ENCODE peak calls at places on chromosome 7, in eight cellular contexts. One of them, this sample, is unnamed.

GRCh38 chr7:45601094-45601493 is 26.9 kb downstream of the ADCY1 start:
- DNase-seq in MV-4-11: no peak
- DNase-seq in NCI-H345: no peak
- DNase-seq in sigmoid colon: no peak
- DNase-seq in IMR-90: no peak
- DNase-seq in skeletal muscle cell: no peak
- DNase-seq in brain microvascular endothelial cell: no peak
- DNase-seq in stimulated activated CD4-positive, alpha-beta T cell treated with anti-CD3 and anti-CD28 coated beads, Interleukin-4, amount 100 ng/mL, for 48 hours: no peak
- DNase-seq in this sample: no peak

GRCh38 chr7:70374772-70375533 is 757.0 kb upstream of the GALNT17 start:
- DNase-seq in MV-4-11: no peak
- DNase-seq in NCI-H345: no peak
- DNase-seq in sigmoid colon: no peak
- DNase-seq in IMR-90: no peak
- DNase-seq in skeletal muscle cell: no peak
- DNase-seq in brain microvascular endothelial cell: no peak
- DNase-seq in stimulated activated CD4-positive, alpha-beta T cell treated with anti-CD3 and anti-CD28 coated beads, Interleukin-4, amount 100 ng/mL, for 48 hours: no peak
- DNase-seq in this sample: no peak

GRCh38 chr7:159102681-159103381 is 41.8 kb downstream of the VIPR2 start:
- DNase-seq in MV-4-11: no peak
- DNase-seq in NCI-H345: no peak
- DNase-seq in sigmoid colon: peak; percentile 40
- DNase-seq in IMR-90: no peak
- DNase-seq in skeletal muscle cell: no peak
- DNase-seq in brain microvascular endothelial cell: no peak
- DNase-seq in stimulated activated CD4-positive, alpha-beta T cell treated with anti-CD3 and anti-CD28 coated beads, Interleukin-4, amount 100 ng/mL, for 48 hours: no peak
- DNase-seq in this sample: no peak

GRCh38 chr7:73606801-73607691 is 17.3 kb downstream of the MLXIPL start:
- DNase-seq in MV-4-11: no peak
- DNase-seq in NCI-H345: peak; percentile 50
- DNase-seq in sigmoid colon: no peak
- DNase-seq in IMR-90: peak; percentile 10
- DNase-seq in skeletal muscle cell: no peak
- DNase-seq in brain microvascular endothelial cell: no peak
- DNase-seq in stimulated activated CD4-positive, alpha-beta T cell treated with anti-CD3 and anti-CD28 coated beads, Interleukin-4, amount 100 ng/mL, for 48 hours: peak; percentile 70
- DNase-seq in this sample: no peak

GRCh38 chr7:29851487-29851886 is 45.2 kb downstream of the WIPF3 start:
- DNase-seq in MV-4-11: no peak
- DNase-seq in NCI-H345: no peak
- DNase-seq in sigmoid colon: no peak
- DNase-seq in IMR-90: no peak
- DNase-seq in skeletal muscle cell: no peak
- DNase-seq in brain microvascular endothelial cell: no peak
- DNase-seq in stimulated activated CD4-positive, alpha-beta T cell treated with anti-CD3 and anti-CD28 coated beads, Interleukin-4, amount 100 ng/mL, for 48 hours: no peak
- DNase-seq in this sample: no peak

GRCh38 chr7:8290645-8291308 is 28.8 kb upstream of the ICA1 start:
- DNase-seq in MV-4-11: no peak
- DNase-seq in NCI-H345: peak; percentile 96
- DNase-seq in sigmoid colon: no peak
- DNase-seq in IMR-90: no peak
- DNase-seq in skeletal muscle cell: no peak
- DNase-seq in brain microvascular endothelial cell: no peak
- DNase-seq in stimulated activated CD4-positive, alpha-beta T cell treated with anti-CD3 and anti-CD28 coated beads, Interleukin-4, amount 100 ng/mL, for 48 hours: no peak
- DNase-seq in this sample: no peak

GRCh38 chr7:30274641-30275040 is 9.8 kb upstream of the ZNRF2 start:
- DNase-seq in MV-4-11: no peak
- DNase-seq in NCI-H345: no peak
- DNase-seq in sigmoid colon: no peak
- DNase-seq in IMR-90: no peak
- DNase-seq in skeletal muscle cell: no peak
- DNase-seq in brain microvascular endothelial cell: no peak
- DNase-seq in stimulated activated CD4-positive, alpha-beta T cell treated with anti-CD3 and anti-CD28 coated beads, Interleukin-4, amount 100 ng/mL, for 48 hours: no peak
- DNase-seq in this sample: no peak

GRCh38 chr7:74225400-74225799 is 15.6 kb downstream of the LAT2 start:
- DNase-seq in MV-4-11: peak; percentile 77
- DNase-seq in NCI-H345: no peak
- DNase-seq in sigmoid colon: no peak
- DNase-seq in IMR-90: no peak
- DNase-seq in skeletal muscle cell: no peak
- DNase-seq in brain microvascular endothelial cell: no peak
- DNase-seq in stimulated activated CD4-positive, alpha-beta T cell treated with anti-CD3 and anti-CD28 coated beads, Interleukin-4, amount 100 ng/mL, for 48 hours: no peak
- DNase-seq in this sample: no peak

GRCh38 chr7:134431805-134432204 is 27.1 kb downstream of the AKR1B1 start:
- DNase-seq in MV-4-11: no peak
- DNase-seq in NCI-H345: no peak
- DNase-seq in sigmoid colon: no peak
- DNase-seq in IMR-90: no peak
- DNase-seq in skeletal muscle cell: no peak
- DNase-seq in brain microvascular endothelial cell: no peak
- DNase-seq in stimulated activated CD4-positive, alpha-beta T cell treated with anti-CD3 and anti-CD28 coated beads, Interleukin-4, amount 100 ng/mL, for 48 hours: no peak
- DNase-seq in this sample: no peak

GRCh38 chr7:29080803-29081202 is 65.5 kb downstream of the CPVL start:
- DNase-seq in MV-4-11: no peak
- DNase-seq in NCI-H345: peak; percentile 26
- DNase-seq in sigmoid colon: no peak
- DNase-seq in IMR-90: no peak
- DNase-seq in skeletal muscle cell: no peak
- DNase-seq in brain microvascular endothelial cell: no peak
- DNase-seq in stimulated activated CD4-positive, alpha-beta T cell treated with anti-CD3 and anti-CD28 coated beads, Interleukin-4, amount 100 ng/mL, for 48 hours: no peak
- DNase-seq in this sample: no peak

GRCh38 chr7:157890921-157891401 is 554.2 kb downstream of the DNAJB6 start:
- DNase-seq in MV-4-11: no peak
- DNase-seq in NCI-H345: no peak
- DNase-seq in sigmoid colon: peak; percentile 20
- DNase-seq in IMR-90: no peak
- DNase-seq in skeletal muscle cell: no peak
- DNase-seq in brain microvascular endothelial cell: no peak
- DNase-seq in stimulated activated CD4-positive, alpha-beta T cell treated with anti-CD3 and anti-CD28 coated beads, Interleukin-4, amount 100 ng/mL, for 48 hours: no peak
- DNase-seq in this sample: no peak

GRCh38 chr7:151568951-151569652 is 49.4 kb upstream of the RHEB start:
- DNase-seq in MV-4-11: no peak
- DNase-seq in NCI-H345: no peak
- DNase-seq in sigmoid colon: no peak
- DNase-seq in IMR-90: no peak
- DNase-seq in skeletal muscle cell: no peak
- DNase-seq in brain microvascular endothelial cell: no peak
- DNase-seq in stimulated activated CD4-positive, alpha-beta T cell treated with anti-CD3 and anti-CD28 coated beads, Interleukin-4, amount 100 ng/mL, for 48 hours: no peak
- DNase-seq in this sample: no peak

GRCh38 chr7:101728128-101728527 is 89.3 kb upstream of the CUX1 start:
- DNase-seq in MV-4-11: no peak
- DNase-seq in NCI-H345: no peak
- DNase-seq in sigmoid colon: no peak
- DNase-seq in IMR-90: no peak
- DNase-seq in skeletal muscle cell: no peak
- DNase-seq in brain microvascular endothelial cell: no peak
- DNase-seq in stimulated activated CD4-positive, alpha-beta T cell treated with anti-CD3 and anti-CD28 coated beads, Interleukin-4, amount 100 ng/mL, for 48 hours: no peak
- DNase-seq in this sample: no peak

GRCh38 chr7:47816647-47817046 is 131.6 kb downstream of the PKD1L1 start:
- DNase-seq in MV-4-11: no peak
- DNase-seq in NCI-H345: no peak
- DNase-seq in sigmoid colon: no peak
- DNase-seq in IMR-90: peak; percentile 69
- DNase-seq in skeletal muscle cell: no peak
- DNase-seq in brain microvascular endothelial cell: peak; percentile 20
- DNase-seq in stimulated activated CD4-positive, alpha-beta T cell treated with anti-CD3 and anti-CD28 coated beads, Interleukin-4, amount 100 ng/mL, for 48 hours: no peak
- DNase-seq in this sample: no peak

GRCh38 chr7:47389923-47390630 is 191.8 kb downstream of the TNS3 start:
- DNase-seq in MV-4-11: no peak
- DNase-seq in NCI-H345: no peak
- DNase-seq in sigmoid colon: peak; percentile 13
- DNase-seq in IMR-90: no peak
- DNase-seq in skeletal muscle cell: no peak
- DNase-seq in brain microvascular endothelial cell: no peak
- DNase-seq in stimulated activated CD4-positive, alpha-beta T cell treated with anti-CD3 and anti-CD28 coated beads, Interleukin-4, amount 100 ng/mL, for 48 hours: no peak
- DNase-seq in this sample: no peak

GRCh38 chr7:42744746-42745145 is 167.1 kb downstream of the C7orf25 start:
- DNase-seq in MV-4-11: no peak
- DNase-seq in NCI-H345: no peak
- DNase-seq in sigmoid colon: no peak
- DNase-seq in IMR-90: no peak
- DNase-seq in skeletal muscle cell: no peak
- DNase-seq in brain microvascular endothelial cell: no peak
- DNase-seq in stimulated activated CD4-positive, alpha-beta T cell treated with anti-CD3 and anti-CD28 coated beads, Interleukin-4, amount 100 ng/mL, for 48 hours: no peak
- DNase-seq in this sample: no peak

GRCh38 chr7:106110885-106111670 is 1.0 kb downstream of the SYPL1 start:
- DNase-seq in MV-4-11: no peak
- DNase-seq in NCI-H345: no peak
- DNase-seq in sigmoid colon: no peak
- DNase-seq in IMR-90: no peak
- DNase-seq in skeletal muscle cell: no peak
- DNase-seq in brain microvascular endothelial cell: peak; percentile 16
- DNase-seq in stimulated activated CD4-positive, alpha-beta T cell treated with anti-CD3 and anti-CD28 coated beads, Interleukin-4, amount 100 ng/mL, for 48 hours: no peak
- DNase-seq in this sample: no peak

GRCh38 chr7:38506756-38507155 is 124.4 kb downstream of the AMPH start:
- DNase-seq in MV-4-11: no peak
- DNase-seq in NCI-H345: no peak
- DNase-seq in sigmoid colon: peak; percentile 65
- DNase-seq in IMR-90: peak; percentile 60
- DNase-seq in skeletal muscle cell: peak; percentile 9
- DNase-seq in brain microvascular endothelial cell: peak; percentile 10
- DNase-seq in stimulated activated CD4-positive, alpha-beta T cell treated with anti-CD3 and anti-CD28 coated beads, Interleukin-4, amount 100 ng/mL, for 48 hours: no peak
- DNase-seq in this sample: peak; percentile 31

GRCh38 chr7:137471128-137471527 is 127.6 kb upstream of the PTN start:
- DNase-seq in MV-4-11: no peak
- DNase-seq in NCI-H345: no peak
- DNase-seq in sigmoid colon: no peak
- DNase-seq in IMR-90: no peak
- DNase-seq in skeletal muscle cell: no peak
- DNase-seq in brain microvascular endothelial cell: no peak
- DNase-seq in stimulated activated CD4-positive, alpha-beta T cell treated with anti-CD3 and anti-CD28 coated beads, Interleukin-4, amount 100 ng/mL, for 48 hours: no peak
- DNase-seq in this sample: no peak

GRCh38 chr7:34061175-34061574 is 155.8 kb downstream of the BMPER start:
- DNase-seq in MV-4-11: no peak
- DNase-seq in NCI-H345: no peak
- DNase-seq in sigmoid colon: no peak
- DNase-seq in IMR-90: peak; percentile 93
- DNase-seq in skeletal muscle cell: peak; percentile 63
- DNase-seq in brain microvascular endothelial cell: peak; percentile 70
- DNase-seq in stimulated activated CD4-positive, alpha-beta T cell treated with anti-CD3 and anti-CD28 coated beads, Interleukin-4, amount 100 ng/mL, for 48 hours: no peak
- DNase-seq in this sample: peak; percentile 40

GRCh38 chr7:74254858-74255379 is 720 bp upstream of the RFC2 start:
- DNase-seq in MV-4-11: peak; percentile 49
- DNase-seq in NCI-H345: no peak
- DNase-seq in sigmoid colon: no peak
- DNase-seq in IMR-90: no peak
- DNase-seq in skeletal muscle cell: no peak
- DNase-seq in brain microvascular endothelial cell: no peak
- DNase-seq in stimulated activated CD4-positive, alpha-beta T cell treated with anti-CD3 and anti-CD28 coated beads, Interleukin-4, amount 100 ng/mL, for 48 hours: no peak
- DNase-seq in this sample: no peak

GRCh38 chr7:77428777-77429231 is 12.7 kb upstream of the GSAP start:
- DNase-seq in MV-4-11: peak; percentile 83
- DNase-seq in NCI-H345: no peak
- DNase-seq in sigmoid colon: no peak
- DNase-seq in IMR-90: no peak
- DNase-seq in skeletal muscle cell: no peak
- DNase-seq in brain microvascular endothelial cell: no peak
- DNase-seq in stimulated activated CD4-positive, alpha-beta T cell treated with anti-CD3 and anti-CD28 coated beads, Interleukin-4, amount 100 ng/mL, for 48 hours: no peak
- DNase-seq in this sample: no peak

GRCh38 chr7:96212474-96212873 is 109.4 kb downstream of the SLC25A13 start:
- DNase-seq in MV-4-11: no peak
- DNase-seq in NCI-H345: peak; percentile 26
- DNase-seq in sigmoid colon: no peak
- DNase-seq in IMR-90: no peak
- DNase-seq in skeletal muscle cell: no peak
- DNase-seq in brain microvascular endothelial cell: no peak
- DNase-seq in stimulated activated CD4-positive, alpha-beta T cell treated with anti-CD3 and anti-CD28 coated beads, Interleukin-4, amount 100 ng/mL, for 48 hours: no peak
- DNase-seq in this sample: no peak

GRCh38 chr7:28840515-28841125 is 117.5 kb downstream of the TRIL start:
- DNase-seq in MV-4-11: no peak
- DNase-seq in NCI-H345: peak; percentile 5
- DNase-seq in sigmoid colon: no peak
- DNase-seq in IMR-90: no peak
- DNase-seq in skeletal muscle cell: no peak
- DNase-seq in brain microvascular endothelial cell: peak; percentile 8
- DNase-seq in stimulated activated CD4-positive, alpha-beta T cell treated with anti-CD3 and anti-CD28 coated beads, Interleukin-4, amount 100 ng/mL, for 48 hours: no peak
- DNase-seq in this sample: no peak

GRCh38 chr7:7693881-7694280 is 24.5 kb downstream of the RPA3 start:
- DNase-seq in MV-4-11: no peak
- DNase-seq in NCI-H345: no peak
- DNase-seq in sigmoid colon: no peak
- DNase-seq in IMR-90: peak; percentile 92
- DNase-seq in skeletal muscle cell: peak; percentile 71
- DNase-seq in brain microvascular endothelial cell: peak; percentile 30
- DNase-seq in stimulated activated CD4-positive, alpha-beta T cell treated with anti-CD3 and anti-CD28 coated beads, Interleukin-4, amount 100 ng/mL, for 48 hours: no peak
- DNase-seq in this sample: peak; percentile 68

GRCh38 chr7:45922810-45923209 is 1.7 kb upstream of the IGFBP3 start:
- DNase-seq in MV-4-11: no peak
- DNase-seq in NCI-H345: no peak
- DNase-seq in sigmoid colon: no peak
- DNase-seq in IMR-90: no peak
- DNase-seq in skeletal muscle cell: no peak
- DNase-seq in brain microvascular endothelial cell: no peak
- DNase-seq in stimulated activated CD4-positive, alpha-beta T cell treated with anti-CD3 and anti-CD28 coated beads, Interleukin-4, amount 100 ng/mL, for 48 hours: no peak
- DNase-seq in this sample: no peak

GRCh38 chr7:84002348-84002747 is 192.2 kb downstream of the SEMA3A start:
- DNase-seq in MV-4-11: no peak
- DNase-seq in NCI-H345: no peak
- DNase-seq in sigmoid colon: no peak
- DNase-seq in IMR-90: no peak
- DNase-seq in skeletal muscle cell: no peak
- DNase-seq in brain microvascular endothelial cell: no peak
- DNase-seq in stimulated activated CD4-positive, alpha-beta T cell treated with anti-CD3 and anti-CD28 coated beads, Interleukin-4, amount 100 ng/mL, for 48 hours: no peak
- DNase-seq in this sample: no peak

GRCh38 chr7:44264221-44264956 is 61.0 kb downstream of the CAMK2B start:
- DNase-seq in MV-4-11: no peak
- DNase-seq in NCI-H345: peak; percentile 83
- DNase-seq in sigmoid colon: no peak
- DNase-seq in IMR-90: no peak
- DNase-seq in skeletal muscle cell: no peak
- DNase-seq in brain microvascular endothelial cell: no peak
- DNase-seq in stimulated activated CD4-positive, alpha-beta T cell treated with anti-CD3 and anti-CD28 coated beads, Interleukin-4, amount 100 ng/mL, for 48 hours: no peak
- DNase-seq in this sample: no peak

GRCh38 chr7:33196194-33196593 is 66.8 kb downstream of the BBS9 start:
- DNase-seq in MV-4-11: no peak
- DNase-seq in NCI-H345: no peak
- DNase-seq in sigmoid colon: no peak
- DNase-seq in IMR-90: peak; percentile 8
- DNase-seq in skeletal muscle cell: peak; percentile 34
- DNase-seq in brain microvascular endothelial cell: peak; percentile 67
- DNase-seq in stimulated activated CD4-positive, alpha-beta T cell treated with anti-CD3 and anti-CD28 coated beads, Interleukin-4, amount 100 ng/mL, for 48 hours: no peak
- DNase-seq in this sample: no peak

GRCh38 chr7:99352247-99352646 is 22.3 kb upstream of the ARPC1B start:
- DNase-seq in MV-4-11: no peak
- DNase-seq in NCI-H345: no peak
- DNase-seq in sigmoid colon: peak; percentile 11
- DNase-seq in IMR-90: no peak
- DNase-seq in skeletal muscle cell: no peak
- DNase-seq in brain microvascular endothelial cell: no peak
- DNase-seq in stimulated activated CD4-positive, alpha-beta T cell treated with anti-CD3 and anti-CD28 coated beads, Interleukin-4, amount 100 ng/mL, for 48 hours: no peak
- DNase-seq in this sample: no peak

GRCh38 chr7:12670071-12670729 is 17.2 kb upstream of the ARL4A start:
- DNase-seq in MV-4-11: peak; percentile 6
- DNase-seq in NCI-H345: no peak
- DNase-seq in sigmoid colon: peak; percentile 68
- DNase-seq in IMR-90: peak; percentile 87
- DNase-seq in skeletal muscle cell: peak; percentile 27
- DNase-seq in brain microvascular endothelial cell: no peak
- DNase-seq in stimulated activated CD4-positive, alpha-beta T cell treated with anti-CD3 and anti-CD28 coated beads, Interleukin-4, amount 100 ng/mL, for 48 hours: no peak
- DNase-seq in this sample: peak; percentile 84

GRCh38 chr7:19674266-19674960 is 34.4 kb downstream of the POLR1F start:
- DNase-seq in MV-4-11: no peak
- DNase-seq in NCI-H345: no peak
- DNase-seq in sigmoid colon: no peak
- DNase-seq in IMR-90: no peak
- DNase-seq in skeletal muscle cell: peak; percentile 54
- DNase-seq in brain microvascular endothelial cell: peak; percentile 32
- DNase-seq in stimulated activated CD4-positive, alpha-beta T cell treated with anti-CD3 and anti-CD28 coated beads, Interleukin-4, amount 100 ng/mL, for 48 hours: no peak
- DNase-seq in this sample: no peak

GRCh38 chr7:74349621-74350020 is 60.4 kb downstream of the CLIP2 start:
- DNase-seq in MV-4-11: no peak
- DNase-seq in NCI-H345: no peak
- DNase-seq in sigmoid colon: no peak
- DNase-seq in IMR-90: no peak
- DNase-seq in skeletal muscle cell: no peak
- DNase-seq in brain microvascular endothelial cell: no peak
- DNase-seq in stimulated activated CD4-positive, alpha-beta T cell treated with anti-CD3 and anti-CD28 coated beads, Interleukin-4, amount 100 ng/mL, for 48 hours: no peak
- DNase-seq in this sample: no peak

This sample was measured in fibroblast of the conjunctiva.